ENCODE peak calls at places on chromosomes 5 and 9, in ten cellular contexts. U, S, Q, L, Y, G, Z, I, K and C are unnamed samples.

GRCh38 chr9:37174247-37174646 is 53.9 kb downstream of the ZCCHC7 start:
- DNase-seq in U (peak; percentile 81), S (no peak), Q (no peak), L (no peak), Y (no peak), G (no peak), Z (no peak), I (no peak), K (no peak), C (no peak)

GRCh38 chr9:32580631-32581300 is 7.8 kb upstream of the NDUFB6 start:
- DNase-seq in U (no peak), S (no peak), Q (no peak), L (no peak), Y (no peak), G (no peak), Z (no peak), I (no peak), K (no peak), C (no peak)

GRCh38 chr5:83925321-83925877 is 204.7 kb upstream of the HAPLN1 start:
- DNase-seq in U (peak; percentile 88), S (no peak), Q (no peak), L (no peak), Y (no peak), G (no peak), Z (no peak), I (no peak), K (no peak), C (no peak)

GRCh38 chr5:89989831-89990230 is 419.7 kb downstream of the CETN3 start:
- DNase-seq in U (no peak), S (no peak), Q (no peak), L (no peak), Y (no peak), G (no peak), Z (no peak), I (no peak), K (no peak), C (no peak)

GRCh38 chr9:98606730-98607129 is 102.0 kb downstream of the GABBR2 start:
- DNase-seq in U (no peak), S (no peak), Q (no peak), L (no peak), Y (no peak), G (peak; percentile 44), Z (no peak), I (no peak), K (no peak), C (no peak)

GRCh38 chr5:55994502-55994997 is at the start of gene IL6ST:
- DNase-seq in U (peak; percentile 93), S (peak; percentile 76), Q (no peak), L (no peak), Y (peak; percentile 68), G (no peak), Z (no peak), I (peak; percentile 89), K (peak; percentile 47), C (peak; percentile 72)

GRCh38 chr5:132243366-132243977 is 14.0 kb upstream of the PDLIM4 start:
- DNase-seq in U (no peak), S (peak; percentile 4), Q (no peak), L (no peak), Y (no peak), G (peak; percentile 30), Z (peak; percentile 38), I (no peak), K (no peak), C (no peak)

GRCh38 chr9:95764920-95765319 is 110.6 kb upstream of the ERCC6L2 start:
- DNase-seq in U (no peak), S (no peak), Q (no peak), L (no peak), Y (no peak), G (no peak), Z (no peak), I (no peak), K (no peak), C (no peak)

GRCh38 chr5:147397616-147398015 is 112.3 kb downstream of the DPYSL3 start:
- DNase-seq in U (no peak), S (no peak), Q (no peak), L (no peak), Y (no peak), G (no peak), Z (no peak), I (no peak), K (no peak), C (no peak)

GRCh38 chr9:75889977-75890540 is 414 bp upstream of the PCSK5 start:
- DNase-seq in U (peak; percentile 63), S (peak; percentile 36), Q (peak; percentile 65), L (no peak), Y (no peak), G (no peak), Z (peak; percentile 82), I (peak; percentile 81), K (no peak), C (peak; percentile 48)

GRCh38 chr9:75892168-75892901 is 1.9 kb downstream of the PCSK5 start:
- DNase-seq in U (no peak), S (peak; percentile 29), Q (peak; percentile 40), L (peak; percentile 70), Y (no peak), G (no peak), Z (peak; percentile 71), I (peak; percentile 67), K (no peak), C (peak; percentile 32)

GRCh38 chr9:75891277-75892167 is 1.0 kb downstream of the PCSK5 start:
- DNase-seq in U (peak; percentile 8), S (peak; percentile 31), Q (peak; percentile 30), L (peak; percentile 63), Y (no peak), G (peak; percentile 77), Z (peak; percentile 78), I (peak; percentile 70), K (no peak), C (peak; percentile 13)

GRCh38 chr9:75889577-75889976 is 896 bp upstream of the PCSK5 start:
- DNase-seq in U (no peak), S (no peak), Q (no peak), L (no peak), Y (no peak), G (no peak), Z (no peak), I (peak; percentile 65), K (no peak), C (peak; percentile 23)

DNA sequence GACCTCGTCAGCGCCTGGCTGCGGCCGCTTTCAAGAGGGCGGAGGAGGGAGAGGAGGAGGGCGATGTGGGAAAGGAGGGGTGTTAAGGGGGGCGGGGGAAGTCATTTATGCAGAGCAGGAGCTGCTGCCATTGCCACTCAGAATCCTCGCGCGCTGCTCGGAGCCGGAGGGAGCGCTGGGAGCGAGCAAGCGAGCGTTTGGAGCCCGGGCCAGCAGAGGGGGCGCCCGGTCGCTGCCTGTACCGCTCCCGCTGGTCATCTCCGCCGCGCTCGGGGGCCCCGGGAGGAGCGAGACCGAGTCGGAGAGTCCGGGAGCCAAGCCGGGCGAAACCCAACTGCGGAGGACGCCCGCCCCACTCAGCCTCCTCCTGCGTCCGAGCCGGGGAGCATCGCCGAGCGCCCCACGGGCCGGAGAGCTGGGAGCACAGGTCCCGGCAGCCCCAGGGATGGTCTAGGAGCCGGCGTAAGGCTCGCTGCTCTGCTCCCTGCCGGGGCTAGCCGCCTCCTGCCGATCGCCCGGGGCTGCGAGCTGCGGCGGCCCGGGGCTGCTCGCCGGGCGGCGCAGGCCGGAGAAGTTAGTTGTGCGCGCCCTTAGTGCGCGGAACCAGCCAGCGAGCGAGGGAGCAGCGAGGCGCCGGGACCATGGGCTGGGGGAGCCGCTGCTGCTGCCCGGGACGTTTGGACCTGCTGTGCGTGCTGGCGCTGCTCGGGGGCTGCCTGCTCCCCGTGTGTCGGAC is at the start of gene PCSK5:
- DNase-seq in U (peak; percentile 89), S (peak; percentile 91), Q (peak; percentile 94), L (peak; percentile 88), Y (peak; percentile 66), G (peak; percentile 91), Z (peak; percentile 97), I (peak; percentile 92), K (peak; percentile 83), C (peak; percentile 94)
- TF ChIP-seq POLR2A in U (peak; percentile 78), S (peak; percentile 96), Q (peak; percentile 81), L (no peak), Y (peak; percentile 59), G (no peak), Z (peak; percentile 79), I (peak; percentile 86), K (peak; percentile 70), C (peak; percentile 25)

DNA sequence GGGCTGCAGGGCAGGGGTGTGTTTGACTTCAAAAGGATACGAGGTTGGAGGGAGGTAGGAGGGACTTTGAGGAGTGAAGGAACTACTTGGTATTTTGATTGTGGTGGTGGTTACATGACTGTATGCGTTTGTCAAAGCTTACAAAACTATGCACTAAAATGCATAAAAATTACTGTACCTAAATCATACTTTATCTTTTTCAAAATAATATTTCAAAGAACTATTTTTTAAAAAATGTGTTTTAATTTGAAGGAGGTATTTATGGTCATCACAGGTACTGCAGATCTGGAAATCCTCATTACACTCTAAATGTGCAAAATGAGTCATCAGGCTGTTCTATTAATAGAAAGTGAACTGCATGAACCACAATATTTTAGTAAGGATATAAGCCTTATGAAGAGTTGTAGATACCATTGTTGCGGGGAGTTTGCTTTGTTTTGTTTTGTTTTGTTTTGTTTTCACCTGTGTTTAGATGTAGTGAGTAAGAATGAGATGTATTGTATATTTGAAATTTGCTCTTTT is 116.9 kb downstream of the ARRDC3 start:
- DNase-seq in U (peak; percentile 73), S (no peak), Q (no peak), L (no peak), Y (no peak), G (no peak), Z (no peak), I (no peak), K (no peak), C (no peak)
- TF ChIP-seq CTCF in U (no peak), S (peak; percentile 41), Q (no peak), L (no peak), Y (no peak), G (no peak), Z (peak; percentile 45), I (no peak), K (peak; percentile 10), C (no peak)

DNA sequence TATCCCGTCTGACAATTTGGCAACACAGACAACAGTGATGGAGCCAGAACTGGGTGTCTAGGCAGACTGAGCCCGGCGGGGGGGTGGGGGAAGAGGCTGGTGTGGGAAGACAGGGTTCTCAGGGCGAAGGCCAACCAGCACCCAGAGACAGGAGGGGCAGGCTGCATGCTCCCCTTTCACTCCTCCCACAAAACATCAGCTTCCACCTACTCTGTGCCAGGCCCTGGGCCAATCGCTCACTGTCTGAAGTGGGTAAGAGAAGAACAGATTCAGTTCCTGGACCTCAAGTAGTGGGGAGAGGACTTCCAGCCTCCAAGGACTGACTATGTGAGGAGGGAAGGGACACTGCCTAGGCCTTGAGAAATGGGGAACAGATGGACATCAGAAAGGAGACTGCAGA is 2.8 kb downstream of the SNCB start:
- DNase-seq in U (no peak), S (no peak), Q (no peak), L (no peak), Y (no peak), G (no peak), Z (no peak), I (no peak), K (no peak), C (no peak)
- H3K27me3 ChIP-seq in U (peaks cover 64% of the 10 kb centered on the region), S (no peaks in the 10 kb centered on the region), Q (peaks cover 16% of the 10 kb centered on the region), L (peaks cover 37% of the 10 kb centered on the region), Y (peaks cover 84% of the 10 kb centered on the region), G (peaks cover 73% of the 10 kb centered on the region), Z (peaks cover 55% of the 10 kb centered on the region), I (peaks cover 91% of the 10 kb centered on the region), K (peaks cover 97% of the 10 kb centered on the region), C (peaks cover 22% of the 10 kb centered on the region)

DNA sequence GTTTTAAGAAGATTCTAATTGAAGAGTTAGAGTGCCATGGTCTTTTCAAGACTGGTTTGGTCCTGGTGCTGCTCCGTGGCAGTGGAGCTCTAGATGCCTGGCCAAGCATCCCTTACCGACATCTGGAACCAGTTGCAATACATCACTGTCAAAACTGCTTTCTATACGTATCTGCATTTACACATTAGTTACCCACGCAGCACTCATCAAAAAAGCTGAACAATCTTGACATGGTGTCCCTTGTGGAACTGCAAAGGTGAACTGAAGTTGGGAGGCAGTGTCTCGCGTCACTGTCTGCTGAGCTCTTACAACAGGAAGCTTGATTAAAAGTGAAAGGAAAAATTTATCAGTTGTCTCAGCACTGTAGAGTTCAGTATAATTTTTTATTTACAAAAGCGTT is 82.6 kb downstream of the PBX3 start:
- DNase-seq in U (peak; percentile 12), S (no peak), Q (no peak), L (no peak), Y (no peak), G (peak; percentile 81), Z (no peak), I (no peak), K (no peak), C (peak; percentile 10)
- TF ChIP-seq POLR2A in U (no peak), S (no peak), Q (peak; percentile 7), L (no peak), Y (no peak), G (no peak), Z (no peak), I (no peak), K (no peak), C (no peak)